ENCODE peak calls at places on chromosome X, in four cellular contexts. Y is foreskin fibroblast, J is NCI-H1436, A is occipital lobe. W is an unnamed sample.

GRCh38 chrX:68894513-68895338 is 65.9 kb downstream of the EFNB1 start:
- DNase-seq in Y (peak; percentile 12), J (peak; percentile 85), A (peak; percentile 64), W (no peak)

GRCh38 chrX:150897371-150898319 is 823 bp downstream of the CD99L2 start:
- DNase-seq in Y (no peak), J (peak; percentile 33), A (peak; percentile 12), W (no peak)

GRCh38 chrX:114162068-114162735 is 421.7 kb upstream of the HTR2C start:
- DNase-seq in Y (no peak), J (no peak), A (no peak), W (peak; percentile 65)

GRCh38 chrX:3181846-3182245 is 140.6 kb downstream of the ARSF start:
- DNase-seq in Y (no peak), J (no peak), A (no peak), W (no peak)

GRCh38 chrX:94524867-94525266 is 850.9 kb downstream of the FAM133A start:
- DNase-seq in Y (no peak), J (no peak), A (no peak), W (peak; percentile 7)

GRCh38 chrX:137051978-137052640 is 18.3 kb upstream of the GPR101 start:
- DNase-seq in Y (peak; percentile 27), J (peak; percentile 82), A (peak; percentile 2), W (peak; percentile 66)

GRCh38 chrX:413322-414201 is 26.9 kb upstream of the PPP2R3B start:
- DNase-seq in Y (no peak), J (no peak), A (no peak), W (peak; percentile 75)

GRCh38 chrX:18422325-18422724 is 3.1 kb upstream of the CDKL5 start:
- DNase-seq in Y (peak; percentile 75), J (no peak), A (no peak), W (no peak)

GRCh38 chrX:78747471-78747870 is at the start of gene LPAR4:
- DNase-seq in Y (peak; percentile 16), J (no peak), A (no peak), W (peak; percentile 45)

GRCh38 chrX:16130707-16131106 is 7.3 kb downstream of the GRPR start:
- DNase-seq in Y (no peak), J (no peak), A (no peak), W (no peak)

GRCh38 chrX:84715315-84715714 is 213.1 kb upstream of the HDX start:
- DNase-seq in Y (no peak), J (no peak), A (no peak), W (no peak)

GRCh38 chrX:123986377-123986776 is 24.9 kb downstream of the STAG2 start:
- DNase-seq in Y (no peak), J (no peak), A (no peak), W (no peak)

GRCh38 chrX:118062817-118063615 is 53.6 kb downstream of the KLHL13 start:
- DNase-seq in Y (no peak), J (no peak), A (no peak), W (no peak)

GRCh38 chrX:41108684-41109205 is 23.5 kb downstream of the USP9X start:
- DNase-seq in Y (no peak), J (no peak), A (no peak), W (no peak)

GRCh38 chrX:26146024-26146423 is 7.9 kb downstream of the MAGEB18 start:
- DNase-seq in Y (no peak), J (no peak), A (no peak), W (no peak)

GRCh38 chrX:119673336-119673735 is 19.6 kb downstream of the SEPTIN6 start:
- DNase-seq in Y (no peak), J (no peak), A (no peak), W (no peak)

GRCh38 chrX:53445977-53446376 is 11.8 kb upstream of the HSD17B10 start:
- DNase-seq in Y (no peak), J (peak; percentile 43), A (no peak), W (peak; percentile 10)

GRCh38 chrX:129145898-129146297 is 377.4 kb downstream of the SMARCA1 start:
- DNase-seq in Y (no peak), J (no peak), A (no peak), W (no peak)

GRCh38 chrX:54357414-54358377 is at the start of gene WNK3:
- DNase-seq in Y (peak; percentile 56), J (peak; percentile 91), A (peak; percentile 72), W (peak; percentile 82)

GRCh38 chrX:48824066-48824465 is 2.2 kb upstream of the ERAS start:
- DNase-seq in Y (no peak), J (no peak), A (no peak), W (no peak)

GRCh38 chrX:63250253-63250868 is 100.8 kb downstream of the SPIN4 start:
- DNase-seq in Y (peak; percentile 45), J (no peak), A (no peak), W (peak; percentile 53)

GRCh38 chrX:100883654-100884053 is 9.5 kb upstream of the NOX1 start:
- DNase-seq in Y (no peak), J (no peak), A (no peak), W (no peak)

GRCh38 chrX:72079607-72080006 is 52.1 kb downstream of the RTL5 start:
- DNase-seq in Y (no peak), J (no peak), A (no peak), W (no peak)